ENCODE peak calls at places on chromosomes 6 and 20, in ten cellular contexts. X is cardiac fibroblast; L is activated CD4-positive, CD25-positive, alpha-beta regulatory T cell; S is neural crest cell; U is non-pigmented ciliary epithelial cell; B is left lung; H is progenitor cell of endocrine pancreas; P is activated B cell treated with CpG ODN at 0.5 μM for 24 hours; J is IMR-90; D is heart left ventricle. C is an unnamed sample.

GRCh38 chr6:111555041-111555440 is 50.6 kb downstream of the TRAF3IP2 start:
- DNase-seq in L (no peak), J (peak), S (no peak), H (no peak), X (peak), P (no peak), D (no peak), U (no peak), B (no peak), C (no peak)

GRCh38 chr6:39102821-39103136 is 12.2 kb downstream of the SAYSD1 start:
- DNase-seq in J (no peak), L (no peak), B (no peak), U (no peak), H (no peak), X (no peak), S (no peak), D (no peak), P (no peak), C (no peak)

GRCh38 chr20:12316794-12317193 is 399.1 kb downstream of the BTBD3 start:
- DNase-seq in B (no peak), P (no peak), D (no peak), X (no peak), U (no peak), H (no peak), L (no peak), S (no peak), J (no peak), C (no peak)

GRCh38 chr6:29967379-29968010 is 25.2 kb downstream of the HLA-A start:
- DNase-seq in X (no peak), U (no peak), B (no peak), L (no peak), S (no peak), D (peak), H (no peak), J (no peak), P (no peak), C (no peak)

GRCh38 chr6:83707829-83708545 is 914 bp downstream of the SNAP91 start:
- DNase-seq in S (peak), H (peak), U (no peak), D (no peak), J (no peak), X (peak), P (no peak), L (no peak), B (peak), C (peak)

GRCh38 chr6:164063346-164063745 is 648.8 kb downstream of the QKI start:
- DNase-seq in H (no peak), X (no peak), J (no peak), S (no peak), B (no peak), P (no peak), L (no peak), D (no peak), U (no peak), C (no peak)

GRCh38 chr6:129501401-129502051 is 208.5 kb downstream of the ARHGAP18 start:
- DNase-seq in S (no peak), H (no peak), D (peak), J (peak), P (no peak), U (peak), L (no peak), B (peak), X (peak), C (no peak)

GRCh38 chr6:116060572-116061283 is at the start of gene FRK:
- DNase-seq in D (peak), U (no peak), B (no peak), S (no peak), L (no peak), H (peak), X (peak), P (no peak), J (peak), C (no peak)

GRCh38 chr6:110034637-110035096 is 56.6 kb downstream of the GPR6 start:
- DNase-seq in X (no peak), B (no peak), L (no peak), S (no peak), J (no peak), P (no peak), D (no peak), H (no peak), U (no peak), C (no peak)

GRCh38 chr6:52546192-52546591 is 30.7 kb downstream of the TRAM2 start:
- DNase-seq in J (no peak), X (no peak), U (no peak), S (no peak), B (no peak), D (no peak), P (no peak), H (no peak), L (no peak), C (peak)

GRCh38 chr6:11363881-11364576 is 131.6 kb upstream of the NEDD9 start:
- DNase-seq in J (no peak), D (no peak), H (no peak), L (peak), S (no peak), P (no peak), X (peak), U (no peak), B (no peak), C (no peak)

GRCh38 chr6:21413428-21413827 is 180.1 kb upstream of the SOX4 start:
- DNase-seq in J (no peak), D (no peak), X (no peak), H (no peak), P (no peak), U (no peak), L (no peak), S (no peak), B (no peak), C (no peak)

GRCh38 chr20:60257671-60258070 is 299.4 kb downstream of the CDH26 start:
- DNase-seq in X (no peak), P (no peak), H (no peak), D (no peak), S (no peak), L (no peak), J (no peak), U (no peak), B (no peak), C (no peak)

GRCh38 chr6:138410972-138411667 is 7.1 kb downstream of the HEBP2 start:
- DNase-seq in S (no peak), P (no peak), L (no peak), D (no peak), U (peak), B (no peak), J (peak), X (peak), H (no peak), C (peak)

GRCh38 chr6:113414511-113414910 is 442.6 kb upstream of the MARCKS start:
- DNase-seq in S (no peak), H (no peak), B (no peak), J (peak), L (no peak), X (peak), D (peak), P (no peak), U (peak), C (no peak)

GRCh38 chr6:5099537-5099936 is 14.4 kb downstream of the PPP1R3G start:
- DNase-seq in L (no peak), S (no peak), P (no peak), H (no peak), D (no peak), X (no peak), B (no peak), J (no peak), U (no peak), C (no peak)

GRCh38 chr6:134363323-134364039 is 45.6 kb upstream of the SGK1 start:
- DNase-seq in U (peak), S (no peak), J (peak), D (no peak), P (no peak), B (no peak), L (no peak), X (peak), H (no peak), C (no peak)

GRCh38 chr6:63734923-63735322 is 99.3 kb downstream of the PHF3 start:
- DNase-seq in U (no peak), S (no peak), B (no peak), D (no peak), J (no peak), X (no peak), P (no peak), L (no peak), H (no peak), C (no peak)

GRCh38 chr6:157800420-157801237 is 22.4 kb upstream of the SNX9 start:
- DNase-seq in H (no peak), X (peak), S (no peak), B (no peak), D (no peak), L (no peak), P (no peak), U (peak), J (peak), C (peak)

GRCh38 chr6:16735014-16735413 is 26.2 kb downstream of the ATXN1 start:
- DNase-seq in S (no peak), D (no peak), P (no peak), U (no peak), B (no peak), J (no peak), X (no peak), L (no peak), H (no peak), C (no peak)

GRCh38 chr20:64131406-64131805 is 24.0 kb upstream of the NPBWR2 start:
- DNase-seq in H (no peak), B (peak), X (peak), L (no peak), J (no peak), P (no peak), S (no peak), D (no peak), U (no peak), C (no peak)

GRCh38 chr6:80280258-80281010 is 174.0 kb downstream of the BCKDHB start:
- DNase-seq in J (peak), L (no peak), P (no peak), X (peak), D (no peak), U (peak), H (no peak), S (no peak), B (no peak), C (no peak)

GRCh38 chr6:80547827-80548226 is 441.4 kb downstream of the BCKDHB start:
- DNase-seq in D (no peak), H (no peak), J (peak), U (peak), P (no peak), X (peak), L (no peak), S (no peak), B (no peak), C (no peak)

GRCh38 chr6:97465877-97466710 is 183.1 kb upstream of the MMS22L start:
- DNase-seq in P (no peak), U (no peak), B (no peak), X (no peak), S (no peak), L (no peak), D (no peak), H (no peak), J (no peak), C (no peak)

GRCh38 chr6:134347916-134348805 is 30.2 kb upstream of the SGK1 start:
- DNase-seq in H (no peak), X (peak), P (no peak), J (peak), L (no peak), D (peak), U (peak), B (no peak), S (no peak), C (no peak)

GRCh38 chr20:5770240-5770986 is 20.2 kb downstream of the SHLD1 start:
- DNase-seq in L (no peak), D (no peak), J (peak), U (no peak), B (no peak), X (no peak), S (no peak), H (no peak), P (no peak), C (no peak)

GRCh38 chr6:113596907-113597583 is 260.1 kb upstream of the MARCKS start:
- DNase-seq in H (no peak), S (no peak), X (peak), P (no peak), D (peak), J (peak), L (no peak), U (no peak), B (no peak), C (no peak)

GRCh38 chr6:106629859-106630163 is 433 bp downstream of the QRSL1 start:
- DNase-seq in D (no peak), U (no peak), B (no peak), L (no peak), X (no peak), J (no peak), S (no peak), H (no peak), P (no peak), C (peak)

GRCh38 chr6:148192310-148192709 is 150.3 kb upstream of the SASH1 start:
- DNase-seq in S (no peak), L (no peak), B (no peak), P (no peak), J (peak), U (peak), H (no peak), D (no peak), X (peak), C (no peak)

GRCh38 chr20:32894711-32895355 is 36.1 kb downstream of the EFCAB8 start:
- DNase-seq in U (no peak), B (no peak), H (no peak), X (no peak), J (no peak), S (no peak), L (no peak), P (no peak), D (no peak), C (no peak)

GRCh38 chr20:52103911-52104545 is 87.6 kb downstream of the ZFP64 start:
- DNase-seq in L (no peak), S (no peak), D (no peak), P (no peak), U (no peak), J (peak), B (no peak), X (peak), H (no peak), C (peak)

GRCh38 chr6:12635813-12636212 is 80.8 kb upstream of the PHACTR1 start:
- DNase-seq in P (no peak), L (no peak), H (no peak), J (no peak), X (no peak), D (peak), S (no peak), U (no peak), B (no peak), C (no peak)

GRCh38 chr20:38645318-38645717 is 43.7 kb downstream of the ARHGAP40 start:
- DNase-seq in U (no peak), L (no peak), S (no peak), P (peak), J (no peak), H (no peak), D (no peak), X (no peak), B (no peak), C (peak)

GRCh38 chr6:138806889-138807288 is 11.0 kb downstream of the ECT2L start:
- DNase-seq in U (no peak), X (no peak), D (no peak), B (no peak), L (no peak), H (no peak), S (no peak), P (no peak), J (no peak), C (no peak)

GRCh38 chr20:57699395-57699794 is 10.4 kb downstream of the PMEPA1 start:
- DNase-seq in D (no peak), X (no peak), L (no peak), J (no peak), U (no peak), B (no peak), S (no peak), H (no peak), P (peak), C (no peak)

GRCh38 chr20:20493701-20494100 is 125.8 kb downstream of the INSM1 start:
- DNase-seq in L (no peak), B (no peak), U (no peak), J (no peak), D (no peak), S (no peak), X (no peak), P (no peak), H (no peak), C (no peak)

GRCh38 chr6:84118191-84118590 is 84.6 kb downstream of the MRAP2 start:
- DNase-seq in D (no peak), B (no peak), X (no peak), S (no peak), L (no peak), U (no peak), P (no peak), J (no peak), H (no peak), C (no peak)

GRCh38 chr20:21361266-21361665 is 36.1 kb downstream of the NKX2-4 start:
- DNase-seq in U (peak), X (peak), D (no peak), B (no peak), J (peak), P (no peak), H (no peak), S (no peak), L (no peak), C (no peak)